ENCODE peak calls at places on chromosomes 3 and 15, in nine cellular contexts. One of them, this sample, is unnamed.

GRCh38 chr15:60444289-60444912 is 34.5 kb downstream of the ICE2 start:
- DNase-seq in GM12891: no peak
- DNase-seq in GM12892: no peak
- DNase-seq in GM23338: no peak
- DNase-seq in SK-N-SH: peak
- DNase-seq in HCT116: no peak
- DNase-seq in suprapubic skin: no peak
- DNase-seq in spleen: no peak
- DNase-seq in stomach: no peak
- DNase-seq in this sample: no peak

GRCh38 chr3:149596136-149596770 is 61.6 kb downstream of the WWTR1 start:
- DNase-seq in GM12891: no peak
- DNase-seq in GM12892: no peak
- DNase-seq in GM23338: no peak
- DNase-seq in SK-N-SH: no peak
- DNase-seq in HCT116: no peak
- DNase-seq in suprapubic skin: no peak
- DNase-seq in spleen: no peak
- DNase-seq in stomach: no peak
- DNase-seq in this sample: no peak

GRCh38 chr3:11499144-11499543 is 144.6 kb downstream of the VGLL4 start:
- DNase-seq in GM12891: no peak
- DNase-seq in GM12892: no peak
- DNase-seq in GM23338: no peak
- DNase-seq in SK-N-SH: no peak
- DNase-seq in HCT116: no peak
- DNase-seq in suprapubic skin: no peak
- DNase-seq in spleen: no peak
- DNase-seq in stomach: no peak
- DNase-seq in this sample: no peak

GRCh38 chr3:119352235-119352634 is 58.1 kb downstream of the ARHGAP31 start:
- DNase-seq in GM12891: peak
- DNase-seq in GM12892: peak
- DNase-seq in GM23338: no peak
- DNase-seq in SK-N-SH: no peak
- DNase-seq in HCT116: no peak
- DNase-seq in suprapubic skin: no peak
- DNase-seq in spleen: no peak
- DNase-seq in stomach: no peak
- DNase-seq in this sample: no peak

GRCh38 chr3:142445816-142446254 is 2.0 kb downstream of the XRN1 start:
- DNase-seq in GM12891: peak
- DNase-seq in GM12892: peak
- DNase-seq in GM23338: no peak
- DNase-seq in SK-N-SH: no peak
- DNase-seq in HCT116: no peak
- DNase-seq in suprapubic skin: no peak
- DNase-seq in spleen: no peak
- DNase-seq in stomach: no peak
- DNase-seq in this sample: peak

GRCh38 chr3:130834476-130834875 is 59.4 kb upstream of the ATP2C1 start:
- DNase-seq in GM12891: no peak
- DNase-seq in GM12892: no peak
- DNase-seq in GM23338: no peak
- DNase-seq in SK-N-SH: no peak
- DNase-seq in HCT116: no peak
- DNase-seq in suprapubic skin: no peak
- DNase-seq in spleen: no peak
- DNase-seq in stomach: no peak
- DNase-seq in this sample: no peak

GRCh38 chr3:133428552-133428951 is 28.7 kb downstream of the BFSP2 start:
- DNase-seq in GM12891: no peak
- DNase-seq in GM12892: no peak
- DNase-seq in GM23338: no peak
- DNase-seq in SK-N-SH: no peak
- DNase-seq in HCT116: no peak
- DNase-seq in suprapubic skin: no peak
- DNase-seq in spleen: no peak
- DNase-seq in stomach: no peak
- DNase-seq in this sample: no peak

GRCh38 chr3:100563652-100564215 is 45.7 kb upstream of the ADGRG7 start:
- DNase-seq in GM12891: no peak
- DNase-seq in GM12892: no peak
- DNase-seq in GM23338: no peak
- DNase-seq in SK-N-SH: no peak
- DNase-seq in HCT116: no peak
- DNase-seq in suprapubic skin: no peak
- DNase-seq in spleen: no peak
- DNase-seq in stomach: no peak
- DNase-seq in this sample: no peak

GRCh38 chr15:31435891-31436628 is 109.4 kb downstream of the KLF13 start:
- DNase-seq in GM12891: no peak
- DNase-seq in GM12892: no peak
- DNase-seq in GM23338: no peak
- DNase-seq in SK-N-SH: no peak
- DNase-seq in HCT116: peak
- DNase-seq in suprapubic skin: no peak
- DNase-seq in spleen: peak
- DNase-seq in stomach: no peak
- DNase-seq in this sample: no peak

GRCh38 chr15:65906396-65906795 is 37.1 kb downstream of the RAB11A start:
- DNase-seq in GM12891: no peak
- DNase-seq in GM12892: no peak
- DNase-seq in GM23338: no peak
- DNase-seq in SK-N-SH: no peak
- DNase-seq in HCT116: no peak
- DNase-seq in suprapubic skin: no peak
- DNase-seq in spleen: no peak
- DNase-seq in stomach: no peak
- DNase-seq in this sample: no peak

GRCh38 chr3:42067324-42067723 is 23.8 kb upstream of the TRAK1 start:
- DNase-seq in GM12891: peak
- DNase-seq in GM12892: peak
- DNase-seq in GM23338: no peak
- DNase-seq in SK-N-SH: no peak
- DNase-seq in HCT116: no peak
- DNase-seq in suprapubic skin: no peak
- DNase-seq in spleen: no peak
- DNase-seq in stomach: no peak
- DNase-seq in this sample: no peak

GRCh38 chr3:23490459-23490858 is 287.3 kb downstream of the UBE2E2 start:
- DNase-seq in GM12891: no peak
- DNase-seq in GM12892: no peak
- DNase-seq in GM23338: no peak
- DNase-seq in SK-N-SH: no peak
- DNase-seq in HCT116: no peak
- DNase-seq in suprapubic skin: no peak
- DNase-seq in spleen: no peak
- DNase-seq in stomach: no peak
- DNase-seq in this sample: no peak

GRCh38 chr3:86451749-86452148 is 539.2 kb downstream of the VGLL3 start:
- DNase-seq in GM12891: no peak
- DNase-seq in GM12892: no peak
- DNase-seq in GM23338: peak
- DNase-seq in SK-N-SH: no peak
- DNase-seq in HCT116: no peak
- DNase-seq in suprapubic skin: no peak
- DNase-seq in spleen: no peak
- DNase-seq in stomach: no peak
- DNase-seq in this sample: no peak

GRCh38 chr15:67148196-67148701 is 82.8 kb downstream of the SMAD3 start:
- DNase-seq in GM12891: no peak
- DNase-seq in GM12892: no peak
- DNase-seq in GM23338: no peak
- DNase-seq in SK-N-SH: no peak
- DNase-seq in HCT116: no peak
- DNase-seq in suprapubic skin: no peak
- DNase-seq in spleen: no peak
- DNase-seq in stomach: no peak
- DNase-seq in this sample: no peak

GRCh38 chr3:111601810-111602209 is 6.7 kb upstream of the ZBED2 start:
- DNase-seq in GM12891: no peak
- DNase-seq in GM12892: no peak
- DNase-seq in GM23338: no peak
- DNase-seq in SK-N-SH: no peak
- DNase-seq in HCT116: no peak
- DNase-seq in suprapubic skin: no peak
- DNase-seq in spleen: no peak
- DNase-seq in stomach: no peak
- DNase-seq in this sample: no peak

GRCh38 chr3:6281662-6282061 is 579.3 kb upstream of the GRM7 start:
- DNase-seq in GM12891: no peak
- DNase-seq in GM12892: no peak
- DNase-seq in GM23338: no peak
- DNase-seq in SK-N-SH: no peak
- DNase-seq in HCT116: no peak
- DNase-seq in suprapubic skin: no peak
- DNase-seq in spleen: no peak
- DNase-seq in stomach: no peak
- DNase-seq in this sample: no peak

GRCh38 chr3:126216416-126216815 is 36.0 kb upstream of the ALDH1L1 start:
- DNase-seq in GM12891: no peak
- DNase-seq in GM12892: no peak
- DNase-seq in GM23338: no peak
- DNase-seq in SK-N-SH: no peak
- DNase-seq in HCT116: no peak
- DNase-seq in suprapubic skin: no peak
- DNase-seq in spleen: no peak
- DNase-seq in stomach: no peak
- DNase-seq in this sample: no peak

GRCh38 chr15:40282144-40282869 is 557 bp downstream of the ANKRD63 start:
- DNase-seq in GM12891: peak
- DNase-seq in GM12892: peak
- DNase-seq in GM23338: peak
- DNase-seq in SK-N-SH: peak
- DNase-seq in HCT116: no peak
- DNase-seq in suprapubic skin: no peak
- DNase-seq in spleen: peak
- DNase-seq in stomach: peak
- DNase-seq in this sample: peak

GRCh38 chr3:73762855-73763254 is 138.1 kb upstream of the PDZRN3 start:
- DNase-seq in GM12891: no peak
- DNase-seq in GM12892: no peak
- DNase-seq in GM23338: peak
- DNase-seq in SK-N-SH: no peak
- DNase-seq in HCT116: no peak
- DNase-seq in suprapubic skin: no peak
- DNase-seq in spleen: no peak
- DNase-seq in stomach: no peak
- DNase-seq in this sample: no peak

GRCh38 chr3:73766599-73767378 is 142.0 kb upstream of the PDZRN3 start:
- DNase-seq in GM12891: no peak
- DNase-seq in GM12892: no peak
- DNase-seq in GM23338: peak
- DNase-seq in SK-N-SH: peak
- DNase-seq in HCT116: no peak
- DNase-seq in suprapubic skin: no peak
- DNase-seq in spleen: no peak
- DNase-seq in stomach: no peak
- DNase-seq in this sample: no peak

GRCh38 chr3:73768594-73769308 is 144.0 kb upstream of the PDZRN3 start:
- DNase-seq in GM12891: no peak
- DNase-seq in GM12892: no peak
- DNase-seq in GM23338: peak
- DNase-seq in SK-N-SH: peak
- DNase-seq in HCT116: no peak
- DNase-seq in suprapubic skin: no peak
- DNase-seq in spleen: no peak
- DNase-seq in stomach: no peak
- DNase-seq in this sample: no peak

DNA sequence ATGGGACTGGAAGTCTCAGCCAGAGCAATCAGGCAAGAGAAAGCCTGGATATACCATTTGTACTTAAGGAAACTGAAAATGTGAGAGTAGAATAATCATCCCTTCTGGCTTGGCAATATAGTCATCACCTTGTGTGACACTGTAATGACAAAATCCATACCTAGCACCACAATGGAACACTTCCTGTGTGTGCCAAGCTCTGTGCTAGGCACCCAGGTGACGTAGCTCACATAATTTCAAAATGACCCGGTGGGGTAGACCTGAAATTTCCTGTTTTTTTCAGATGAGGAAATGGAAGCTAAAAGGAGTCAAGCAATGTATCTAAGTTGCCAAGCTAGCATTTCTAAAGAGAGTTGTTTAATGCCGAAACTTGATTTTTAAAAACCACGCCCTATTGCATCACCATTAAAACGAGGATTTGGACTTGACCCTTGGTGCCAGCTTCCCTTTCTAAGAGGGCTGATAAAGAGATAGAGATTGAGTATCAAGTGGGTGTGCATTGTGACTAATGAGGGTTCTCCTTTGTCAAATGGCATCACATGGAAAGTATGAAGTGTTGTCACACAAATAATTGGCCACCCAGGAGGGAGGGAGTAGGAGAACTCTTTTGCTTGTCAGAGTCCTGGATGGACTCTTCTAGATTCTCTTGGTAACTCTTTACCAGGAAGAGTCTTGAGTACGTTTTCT is 141.3 kb upstream of the PDZRN3 start:
- DNase-seq in GM12891: no peak
- DNase-seq in GM12892: no peak
- DNase-seq in GM23338: no peak
- DNase-seq in SK-N-SH: no peak
- DNase-seq in HCT116: no peak
- DNase-seq in suprapubic skin: no peak
- DNase-seq in spleen: no peak
- DNase-seq in stomach: no peak
- DNase-seq in this sample: no peak
- TF ChIP-seq POLR2AphosphoS5 in GM12891: no peak
- TF ChIP-seq POLR2AphosphoS5 in GM12892: no peak
- TF ChIP-seq POLR2AphosphoS5 in GM23338: no peak
- TF ChIP-seq POLR2AphosphoS5 in SK-N-SH: no peak
- TF ChIP-seq POLR2AphosphoS5 in HCT116: no peak
- TF ChIP-seq POLR2AphosphoS5 in suprapubic skin: peak
- TF ChIP-seq POLR2AphosphoS5 in spleen: no peak
- TF ChIP-seq POLR2AphosphoS5 in stomach: no peak
- TF ChIP-seq POLR2AphosphoS5 in this sample: no peak

GRCh38 chr15:26628879-26629529 is 143.9 kb downstream of the GABRB3 start:
- DNase-seq in GM12891: no peak
- DNase-seq in GM12892: no peak
- DNase-seq in GM23338: peak
- DNase-seq in SK-N-SH: no peak
- DNase-seq in HCT116: no peak
- DNase-seq in suprapubic skin: no peak
- DNase-seq in spleen: peak
- DNase-seq in stomach: peak
- DNase-seq in this sample: no peak
- TF ChIP-seq POLR2AphosphoS5 in GM12891: no peak
- TF ChIP-seq POLR2AphosphoS5 in GM12892: no peak
- TF ChIP-seq POLR2AphosphoS5 in GM23338: peak
- TF ChIP-seq POLR2AphosphoS5 in SK-N-SH: no peak
- TF ChIP-seq POLR2AphosphoS5 in HCT116: no peak
- TF ChIP-seq POLR2AphosphoS5 in suprapubic skin: no peak
- TF ChIP-seq POLR2AphosphoS5 in spleen: no peak
- TF ChIP-seq POLR2AphosphoS5 in stomach: peak
- TF ChIP-seq POLR2AphosphoS5 in this sample: no peak

GRCh38 chr15:89367485-89368451 is 33.1 kb upstream of the POLG start:
- DNase-seq in GM12891: no peak
- DNase-seq in GM12892: no peak
- DNase-seq in GM23338: peak
- DNase-seq in SK-N-SH: peak
- DNase-seq in HCT116: no peak
- DNase-seq in suprapubic skin: no peak
- DNase-seq in spleen: no peak
- DNase-seq in stomach: no peak
- DNase-seq in this sample: no peak
- TF ChIP-seq POLR2AphosphoS5 in GM12891: no peak
- TF ChIP-seq POLR2AphosphoS5 in GM12892: no peak
- TF ChIP-seq POLR2AphosphoS5 in GM23338: no peak
- TF ChIP-seq POLR2AphosphoS5 in SK-N-SH: no peak
- TF ChIP-seq POLR2AphosphoS5 in HCT116: no peak
- TF ChIP-seq POLR2AphosphoS5 in suprapubic skin: no peak
- TF ChIP-seq POLR2AphosphoS5 in spleen: no peak
- TF ChIP-seq POLR2AphosphoS5 in stomach: no peak
- TF ChIP-seq POLR2AphosphoS5 in this sample: no peak

GRCh38 chr3:128343287-128344045 is 123.2 kb downstream of the DNAJB8 start:
- DNase-seq in GM12891: no peak
- DNase-seq in GM12892: no peak
- DNase-seq in GM23338: no peak
- DNase-seq in SK-N-SH: peak
- DNase-seq in HCT116: no peak
- DNase-seq in suprapubic skin: no peak
- DNase-seq in spleen: peak
- DNase-seq in stomach: peak
- DNase-seq in this sample: no peak
- TF ChIP-seq POLR2AphosphoS5 in GM12891: no peak
- TF ChIP-seq POLR2AphosphoS5 in GM12892: no peak
- TF ChIP-seq POLR2AphosphoS5 in GM23338: no peak
- TF ChIP-seq POLR2AphosphoS5 in SK-N-SH: no peak
- TF ChIP-seq POLR2AphosphoS5 in HCT116: no peak
- TF ChIP-seq POLR2AphosphoS5 in suprapubic skin: no peak
- TF ChIP-seq POLR2AphosphoS5 in spleen: no peak
- TF ChIP-seq POLR2AphosphoS5 in stomach: peak
- TF ChIP-seq POLR2AphosphoS5 in this sample: no peak

This sample was measured in transverse colon.